ENCODE peak calls at places on chromosomes 7 and 10, in six cellular contexts. B, I, P, R, A and Q are unnamed samples.

GRCh38 chr10:62688971-62689700 is 115.4 kb upstream of the ADO start:
- DNase-seq in B (no peak), I (no peak), P (no peak), R (no peak), A (no peak), Q (no peak)

GRCh38 chr10:113259841-113260240 is 293.0 kb upstream of the HABP2 start:
- DNase-seq in B (no peak), I (no peak), P (no peak), R (no peak), A (no peak), Q (no peak)

GRCh38 chr7:65006094-65006992 is at the start of gene ERV3-1:
- DNase-seq in B (peak; percentile 93), I (peak; percentile 91), P (peak; percentile 99), R (peak; percentile 90), A (peak; percentile 97), Q (peak; percentile 99)

GRCh38 chr10:80554050-80554449 is 16.3 kb downstream of the SH2D4B start:
- DNase-seq in B (no peak), I (no peak), P (no peak), R (no peak), A (no peak), Q (no peak)

GRCh38 chr7:145909956-145910611 is 206.5 kb upstream of the CNTNAP2 start:
- DNase-seq in B (no peak), I (no peak), P (no peak), R (no peak), A (no peak), Q (no peak)

GRCh38 chr10:4529266-4529665 is 296.7 kb upstream of the AKR1E2 start:
- DNase-seq in B (no peak), I (no peak), P (no peak), R (no peak), A (no peak), Q (no peak)

GRCh38 chr10:77884181-77884580 is 42.4 kb downstream of the DLG5 start:
- DNase-seq in B (no peak), I (no peak), P (no peak), R (no peak), A (no peak), Q (no peak)

GRCh38 chr7:118005021-118005420 is 131.8 kb upstream of the CTTNBP2 start:
- DNase-seq in B (no peak), I (no peak), P (no peak), R (no peak), A (no peak), Q (no peak)

GRCh38 chr10:119933179-119933578 is 40.6 kb downstream of the SEC23IP start:
- DNase-seq in B (peak; percentile 60), I (no peak), P (no peak), R (no peak), A (peak; percentile 16), Q (peak; percentile 23)

GRCh38 chr10:29600067-29600466 is 34.7 kb downstream of the SVIL start:
- DNase-seq in B (no peak), I (peak; percentile 8), P (no peak), R (no peak), A (no peak), Q (no peak)

GRCh38 chr7:55448526-55448925 is 83.4 kb downstream of the LANCL2 start:
- DNase-seq in B (no peak), I (no peak), P (no peak), R (no peak), A (no peak), Q (no peak)

GRCh38 chr10:11276475-11276990 is 258.9 kb downstream of the CELF2 start:
- DNase-seq in B (no peak), I (no peak), P (no peak), R (no peak), A (no peak), Q (no peak)

GRCh38 chr7:21086688-21087087 is 300.0 kb upstream of the SP8 start:
- DNase-seq in B (no peak), I (no peak), P (no peak), R (no peak), A (no peak), Q (no peak)

GRCh38 chr7:19557726-19558470 is 150.9 kb downstream of the POLR1F start:
- DNase-seq in B (no peak), I (no peak), P (no peak), R (no peak), A (no peak), Q (no peak)

GRCh38 chr7:41979834-41980307 is 257.1 kb downstream of the GLI3 start:
- DNase-seq in B (peak; percentile 39), I (peak; percentile 3), P (peak; percentile 15), R (no peak), A (peak; percentile 3), Q (peak; percentile 46)

GRCh38 chr10:20877986-20878979 is 18.8 kb downstream of the NEBL start:
- DNase-seq in B (peak; percentile 34), I (no peak), P (no peak), R (no peak), A (no peak), Q (no peak)

GRCh38 chr10:99854860-99855259 is 72.4 kb downstream of the ABCC2 start:
- DNase-seq in B (peak; percentile 50), I (peak; percentile 51), P (peak; percentile 16), R (no peak), A (peak; percentile 41), Q (peak; percentile 57)

GRCh38 chr7:107857541-107857912 is 33.5 kb upstream of the DLD start:
- DNase-seq in B (no peak), I (no peak), P (no peak), R (no peak), A (peak; percentile 53), Q (no peak)

GRCh38 chr7:44379366-44380178 is 54.2 kb upstream of the CAMK2B start:
- DNase-seq in B (peak; percentile 29), I (no peak), P (no peak), R (no peak), A (no peak), Q (no peak)

GRCh38 chr10:62380002-62380401 is 5.8 kb downstream of the ZNF365 start:
- DNase-seq in B (no peak), I (peak; percentile 60), P (no peak), R (no peak), A (peak; percentile 10), Q (no peak)

GRCh38 chr10:11533328-11533781 is 78.1 kb downstream of the USP6NL start:
- DNase-seq in B (no peak), I (no peak), P (no peak), R (no peak), A (peak; percentile 46), Q (no peak)

GRCh38 chr7:121755818-121756501 is 117.0 kb upstream of the PTPRZ1 start:
- DNase-seq in B (no peak), I (no peak), P (no peak), R (no peak), A (no peak), Q (no peak)

GRCh38 chr10:113093188-113094113 is 143.4 kb downstream of the TCF7L2 start:
- DNase-seq in B (no peak), I (peak; percentile 87), P (no peak), R (peak; percentile 8), A (peak; percentile 88), Q (peak; percentile 23)

GRCh38 chr7:48512892-48513291 is 341.6 kb downstream of the ABCA13 start:
- DNase-seq in B (no peak), I (no peak), P (no peak), R (no peak), A (no peak), Q (no peak)
- TF ChIP-seq JUND in B (no peak), I (no peak), P (no peak), R (no peak), A (no peak), Q (no peak)

GRCh38 chr10:52312999-52313349 is 1.1 kb upstream of the DKK1 start:
- DNase-seq in B (no peak), I (no peak), P (no peak), R (no peak), A (no peak), Q (no peak)

GRCh38 chr10:52313350-52314006 is 603 bp upstream of the DKK1 start:
- DNase-seq in B (peak; percentile 58), I (peak; percentile 55), P (no peak), R (no peak), A (peak; percentile 52), Q (peak; percentile 21)

GRCh38 chr10:52314822-52315552 is 906 bp downstream of the DKK1 start:
- DNase-seq in B (peak; percentile 53), I (no peak), P (no peak), R (no peak), A (no peak), Q (no peak)

GRCh38 chr10:52316005-52316404 is 1.9 kb downstream of the DKK1 start:
- DNase-seq in B (no peak), I (no peak), P (no peak), R (no peak), A (no peak), Q (no peak)

GRCh38 chr10:52314007-52314821 is at the start of gene DKK1:
- DNase-seq in B (peak; percentile 89), I (peak; percentile 86), P (no peak), R (no peak), A (peak; percentile 91), Q (no peak)
- TF ChIP-seq JUND in B (peak; percentile 9), I (no peak), P (no peak), R (no peak), A (no peak), Q (no peak)

GRCh38 chr7:155300641-155301452 is 3.2 kb downstream of the INSIG1 start:
- DNase-seq in B (no peak), I (no peak), P (no peak), R (no peak), A (no peak), Q (no peak)
- TF ChIP-seq JUND in B (no peak), I (no peak), P (no peak), R (no peak), A (no peak), Q (no peak)

GRCh38 chr10:124451227-124451807 is 1.5 kb upstream of the NKX1-2 start:
- DNase-seq in B (no peak), I (no peak), P (no peak), R (no peak), A (no peak), Q (no peak)

GRCh38 chr10:124450783-124451057 is 885 bp upstream of the NKX1-2 start:
- DNase-seq in B (no peak), I (no peak), P (no peak), R (no peak), A (no peak), Q (no peak)

GRCh38 chr10:124449170-124450009 is 445 bp downstream of the NKX1-2 start:
- DNase-seq in B (peak; percentile 55), I (no peak), P (no peak), R (no peak), A (no peak), Q (peak; percentile 57)

GRCh38 chr10:124448696-124449169 is 1.1 kb downstream of the NKX1-2 start:
- DNase-seq in B (peak; percentile 54), I (no peak), P (no peak), R (no peak), A (no peak), Q (no peak)

DNA sequence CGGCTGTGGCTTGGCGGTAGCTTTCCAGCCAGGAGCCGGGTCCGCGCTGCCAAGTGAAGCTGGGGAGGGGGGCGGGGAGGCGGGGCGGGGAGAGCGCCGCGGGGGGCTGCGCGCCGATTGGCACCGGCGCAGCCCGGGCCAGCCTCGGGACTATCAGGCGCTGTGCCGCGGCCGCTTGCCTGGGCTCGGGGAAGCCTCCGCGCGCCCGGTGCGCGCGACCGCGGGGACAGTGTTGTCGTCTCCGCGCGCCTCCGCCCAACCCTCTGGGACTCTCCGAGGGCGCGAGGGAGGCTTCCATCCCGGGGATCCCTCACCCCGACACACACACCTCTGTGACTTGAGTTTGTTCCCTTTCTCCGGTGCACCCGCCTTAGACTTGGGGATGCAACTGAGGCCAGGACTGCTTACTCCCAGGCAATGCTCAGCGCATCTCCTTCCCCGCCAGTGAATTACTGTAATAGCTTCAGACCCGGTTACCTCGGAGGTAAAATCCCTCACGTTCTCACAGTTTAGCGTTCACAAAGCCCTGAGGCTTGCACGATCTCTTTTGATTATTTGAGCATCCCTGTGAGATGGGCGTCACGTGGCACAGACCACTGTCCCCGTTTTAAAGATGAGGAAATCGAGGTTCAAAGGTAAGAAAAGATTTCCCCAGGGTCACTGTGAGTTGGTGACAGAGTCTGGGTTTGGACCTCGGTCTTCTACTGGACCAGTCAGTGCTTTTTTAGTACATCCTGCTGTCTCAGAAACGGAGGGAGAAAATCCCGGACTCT is at the start of gene NKX1-2:
- DNase-seq in B (peak; percentile 80), I (peak; percentile 18), P (no peak), R (no peak), A (no peak), Q (peak; percentile 71)
- TF ChIP-seq JUND in B (no peak), I (no peak), P (no peak), R (no peak), A (no peak), Q (no peak)